ENCODE peak calls at places on chromosome X, in four cellular contexts. G, M, V and T are unnamed samples.

GRCh38 chrX:131728295-131729145 is 184.6 kb downstream of the OR13H1 start:
- DNase-seq in G (peak; percentile 86), M (no peak), V (no peak), T (no peak)

GRCh38 chrX:10190367-10190766 is 33.6 kb downstream of the CLCN4 start:
- DNase-seq in V (no peak), G (peak; percentile 83), M (peak; percentile 84), T (peak; percentile 50)

GRCh38 chrX:153164733-153165132 is 14.4 kb upstream of the MAGEA1 start:
- DNase-seq in M (no peak), V (no peak), G (no peak), T (no peak)

GRCh38 chrX:47637546-47638195 is 7.9 kb upstream of the CFP start:
- DNase-seq in V (peak; percentile 92), M (no peak), G (no peak), T (no peak)

GRCh38 chrX:84118769-84119168 is 69.2 kb downstream of the RPS6KA6 start:
- DNase-seq in G (no peak), V (no peak), M (no peak), T (no peak)

GRCh38 chrX:119190736-119191282 is 45.3 kb upstream of the PGRMC1 start:
- DNase-seq in G (peak; percentile 22), M (peak; percentile 55), V (no peak), T (peak; percentile 24)

GRCh38 chrX:71315917-71316316 is 14.4 kb downstream of the ITGB1BP2 start:
- DNase-seq in V (no peak), G (peak; percentile 87), M (peak; percentile 62), T (no peak)

GRCh38 chrX:64205441-64205734 is at the start of gene AMER1:
- DNase-seq in G (no peak), V (no peak), M (no peak), T (peak; percentile 4)

GRCh38 chrX:63855896-63856295 is 70.9 kb upstream of the ARHGEF9 start:
- DNase-seq in G (peak; percentile 14), M (peak; percentile 1), V (no peak), T (no peak)

GRCh38 chrX:153400146-153401132 is 711 bp downstream of the PNMA6E start:
- DNase-seq in M (no peak), V (peak; percentile 86), G (no peak), T (no peak)

GRCh38 chrX:110397353-110397752 is 38.7 kb downstream of the RTL9 start:
- DNase-seq in V (no peak), G (no peak), M (no peak), T (no peak)

GRCh38 chrX:155132110-155132509 is 60.8 kb downstream of the BRCC3 start:
- DNase-seq in M (no peak), G (no peak), V (no peak), T (no peak)

GRCh38 chrX:12898073-12898472 is 8.3 kb upstream of the TLR8 start:
- DNase-seq in G (no peak), V (no peak), M (no peak), T (no peak)

GRCh38 chrX:156000361-156000926 is 2.9 kb downstream of the IL9R start:
- DNase-seq in M (no peak), G (no peak), V (no peak), T (no peak)

GRCh38 chrX:140099221-140099620 is 133.9 kb upstream of the CXorf66 start:
- DNase-seq in V (peak; percentile 52), M (no peak), G (no peak), T (no peak)

GRCh38 chrX:50536955-50537354 is 66.3 kb upstream of the DGKK start:
- DNase-seq in M (no peak), V (no peak), G (no peak), T (no peak)

GRCh38 chrX:112846114-112846513 is 5.5 kb upstream of the AMOT start:
- DNase-seq in M (no peak), G (peak; percentile 6), V (no peak), T (no peak)

GRCh38 chrX:38627683-38628082 is 66.3 kb downstream of the TSPAN7 start:
- DNase-seq in V (peak; percentile 73), M (peak; percentile 2), G (peak; percentile 8), T (no peak)

GRCh38 chrX:111652719-111653118 is 28.3 kb upstream of the ALG13 start:
- DNase-seq in G (no peak), M (no peak), V (no peak), T (no peak)

GRCh38 chrX:22634081-22634480 is 361.4 kb downstream of the CBLL2 start:
- DNase-seq in V (no peak), G (peak; percentile 79), M (peak; percentile 11), T (no peak)

GRCh38 chrX:43005561-43005960 is 227.6 kb upstream of the PPP1R2C start:
- DNase-seq in G (no peak), V (peak; percentile 62), M (no peak), T (no peak)

DNA sequence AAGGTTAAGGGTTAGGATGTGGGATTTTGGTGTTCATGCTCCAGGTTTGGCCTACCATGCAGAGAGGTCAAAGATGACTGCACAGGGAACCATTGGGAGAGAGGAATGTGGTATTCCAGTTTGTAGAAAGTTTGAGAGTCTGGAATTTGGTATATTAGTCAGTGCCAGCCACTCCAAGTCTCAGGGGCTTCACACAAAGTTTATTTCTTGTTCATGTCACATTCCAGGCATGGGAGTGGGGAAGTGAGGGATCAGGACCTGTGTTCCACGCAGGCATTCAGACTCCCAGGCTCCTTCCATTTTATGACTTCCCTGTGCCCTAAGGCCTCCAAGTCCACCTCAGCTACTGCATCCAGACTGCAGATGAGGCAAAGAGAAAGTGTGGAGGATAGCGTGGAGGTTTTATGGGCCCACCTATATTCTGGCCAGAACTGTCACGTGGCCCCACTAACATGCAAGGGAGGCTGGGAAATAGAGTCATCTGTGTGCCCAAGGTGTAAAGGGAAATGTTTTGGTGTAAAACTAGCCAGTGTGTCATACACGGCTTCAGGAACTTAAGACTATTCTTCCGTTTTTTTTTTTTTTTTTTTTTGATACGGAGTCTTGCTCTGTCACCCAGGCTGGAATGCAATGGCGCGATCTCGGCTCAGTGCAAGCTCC is 140.6 kb upstream of the SCML1 start:
- DNase-seq in M (no peak), G (no peak), V (no peak), T (no peak)
- TF ChIP-seq CTCF in M (no peak), G (no peak), V (no peak), T (no peak)

GRCh38 chrX:23764585-23764984 is 18.4 kb upstream of the SAT1 start:
- DNase-seq in M (no peak), V (no peak), G (no peak), T (no peak)
- H3K4me1 ChIP-seq in M (no peaks in the 10 kb centered on the region), V (no peaks in the 10 kb centered on the region), G (no peaks in the 10 kb centered on the region), T (no peaks in the 10 kb centered on the region)

DNA sequence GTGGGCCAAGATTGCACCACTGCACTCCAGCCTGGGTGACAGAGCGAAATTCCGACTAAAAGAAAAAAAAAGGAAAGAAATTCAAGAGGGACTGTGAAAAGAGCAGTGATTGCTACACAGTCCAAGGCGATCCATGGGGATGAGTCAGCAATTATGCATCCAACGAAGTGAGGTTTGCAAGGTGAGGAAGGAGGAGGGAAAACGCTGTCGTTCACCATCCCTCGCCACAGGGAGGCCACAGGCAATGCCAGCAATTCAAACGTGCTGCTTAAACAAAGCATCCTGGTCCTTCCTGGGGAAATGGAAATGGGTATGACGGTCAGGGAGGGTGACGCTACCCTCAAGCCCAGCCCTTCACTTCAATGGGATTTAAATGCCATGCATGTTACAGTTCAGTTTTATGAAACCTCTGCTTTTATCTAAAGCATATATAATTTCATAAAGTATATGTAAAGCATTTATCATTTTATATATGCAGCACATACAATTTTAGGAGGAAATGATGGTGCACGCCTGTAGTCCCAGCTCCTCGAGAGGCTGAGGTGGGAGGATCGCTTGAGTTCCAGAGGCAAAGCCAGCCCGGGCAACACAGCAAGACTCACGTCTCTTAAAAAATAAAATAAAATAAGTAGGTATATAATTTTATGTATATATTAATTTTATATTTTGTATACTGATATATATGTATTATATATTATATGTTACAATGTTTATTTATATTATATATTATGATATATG is 108.7 kb downstream of the DHRSX start:
- DNase-seq in M (peak; percentile 76), V (peak; percentile 94), G (peak; percentile 82), T (no peak)
- TF ChIP-seq CTCF in M (no peak), V (peak; percentile 32), G (no peak), T (no peak)

DNA sequence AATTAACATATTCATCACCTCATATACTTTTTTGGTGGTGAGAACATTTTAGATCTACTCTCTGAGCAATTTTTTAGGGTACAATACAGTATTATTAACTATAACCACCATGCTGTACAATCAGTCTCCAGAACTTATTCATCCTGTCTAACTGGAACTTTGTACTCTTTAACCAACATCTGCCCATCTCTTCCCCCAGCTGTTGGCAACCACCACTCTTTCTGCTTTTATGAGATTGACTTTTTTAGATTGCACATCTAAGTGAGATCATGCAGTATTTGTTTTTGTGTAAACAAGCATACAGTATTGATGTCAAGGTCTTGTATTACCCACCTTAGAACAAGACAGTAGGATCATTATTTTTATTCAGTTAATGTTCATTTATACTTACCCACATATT is 516.8 kb downstream of the RPA4 start:
- DNase-seq in M (no peak), G (no peak), V (no peak), T (no peak)
- H3K4me1 ChIP-seq in M (peaks cover 2% of the 10 kb centered on the region), G (peaks cover 6% of the 10 kb centered on the region), V (no peaks in the 10 kb centered on the region), T (no peaks in the 10 kb centered on the region)

DNA sequence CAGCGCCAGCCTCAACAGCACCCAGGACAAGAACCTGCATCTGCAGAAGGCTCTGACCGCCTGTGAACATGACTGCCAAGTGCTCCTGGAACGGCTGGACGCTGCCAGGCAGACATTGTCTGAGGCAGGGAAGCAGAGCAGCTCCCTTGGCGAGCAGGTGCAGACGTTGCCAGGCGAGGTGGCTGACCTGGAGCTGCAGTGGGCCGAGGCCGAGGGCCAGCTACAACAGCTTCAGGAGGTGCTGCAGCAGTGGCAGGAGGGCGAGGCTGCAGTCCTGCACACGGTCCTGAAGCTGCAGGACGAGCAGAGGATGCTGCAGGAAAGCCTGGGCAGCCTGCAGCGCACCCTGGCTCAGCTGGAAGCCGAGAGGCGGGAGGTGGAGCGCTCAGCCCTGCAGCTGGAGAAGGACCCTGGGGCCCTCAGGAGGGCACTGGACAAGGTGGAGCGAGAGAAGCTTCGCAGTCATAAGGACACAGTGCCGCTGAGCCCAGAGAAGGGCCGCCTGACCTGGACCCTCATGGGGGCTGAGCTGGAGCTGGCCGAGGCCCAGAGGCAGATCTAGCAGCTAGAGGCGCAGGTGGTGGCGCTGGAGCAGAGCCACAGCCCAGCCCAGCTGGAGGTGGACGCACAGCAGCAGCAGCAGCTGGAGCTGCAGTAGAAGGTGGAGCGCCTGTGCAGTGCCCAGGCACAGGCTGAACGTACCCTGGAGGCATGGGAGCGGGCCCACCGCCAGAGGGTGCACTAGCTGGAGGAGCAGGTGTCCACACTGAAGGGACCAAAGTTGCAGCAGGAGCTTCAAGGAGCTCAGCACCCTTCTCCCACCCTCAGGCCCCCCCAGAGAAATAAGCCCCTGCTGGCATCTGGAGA is 16.4 kb downstream of the SMIM10L2A start:
- DNase-seq in M (no peak), G (no peak), V (peak; percentile 79), T (no peak)
- TF ChIP-seq CTCF in M (no peak), G (no peak), V (peak; percentile 61), T (no peak)